ENCODE peak calls at places on chromosome 18, in six cellular contexts. A is cardiac fibroblast, G is OCI-LY7, S is DND-41, C is left ventricle myocardium inferior, Y is AG09309. B is an unnamed sample.

GRCh38 chr18:48541026-48541746 is 2.4 kb downstream of the CTIF start:
- DNase-seq in A (peak; percentile 77), G (no peak), S (no peak), C (peak; percentile 83), Y (peak; percentile 42), B (peak; percentile 27)

GRCh38 chr18:53442415-53442783 is 782.1 kb downstream of the MBD2 start:
- DNase-seq in A (no peak), G (no peak), S (no peak), C (no peak), Y (no peak), B (no peak)

GRCh38 chr18:69588301-69588700 is 187.6 kb downstream of the DOK6 start:
- DNase-seq in A (no peak), G (no peak), S (no peak), C (no peak), Y (no peak), B (no peak)

GRCh38 chr18:60411715-60412114 is 39.1 kb upstream of the MC4R start:
- DNase-seq in A (no peak), G (peak; percentile 4), S (no peak), C (no peak), Y (no peak), B (no peak)

GRCh38 chr18:47605093-47605492 is 325.4 kb downstream of the SMAD2 start:
- DNase-seq in A (no peak), G (no peak), S (no peak), C (no peak), Y (no peak), B (no peak)

GRCh38 chr18:518081-518480 is 17.6 kb upstream of the COLEC12 start:
- DNase-seq in A (peak; percentile 33), G (no peak), S (no peak), C (no peak), Y (no peak), B (no peak)

GRCh38 chr18:50091495-50092249 is 103.3 kb downstream of the MYO5B start:
- DNase-seq in A (no peak), G (no peak), S (no peak), C (no peak), Y (no peak), B (no peak)

GRCh38 chr18:54392621-54393023 is 34.9 kb downstream of the C18orf54 start:
- DNase-seq in A (peak; percentile 81), G (peak; percentile 69), S (no peak), C (no peak), Y (peak; percentile 32), B (peak; percentile 56)

GRCh38 chr18:26458526-26459232 is 89.7 kb downstream of the KCTD1 start:
- DNase-seq in A (peak; percentile 71), G (no peak), S (no peak), C (no peak), Y (peak; percentile 57), B (no peak)

GRCh38 chr18:76822510-76823165 is at the start of gene ZNF236:
- DNase-seq in A (peak; percentile 77), G (peak; percentile 74), S (peak; percentile 76), C (peak; percentile 79), Y (peak; percentile 41), B (peak; percentile 36)

GRCh38 chr18:55179460-55180195 is 220.4 kb upstream of the CCDC68 start:
- DNase-seq in A (peak; percentile 63), G (no peak), S (no peak), C (no peak), Y (peak; percentile 5), B (peak; percentile 23)

GRCh38 chr18:1505856-1506255 is 601.2 kb downstream of the ADCYAP1 start:
- DNase-seq in A (no peak), G (no peak), S (no peak), C (no peak), Y (no peak), B (no peak)

GRCh38 chr18:35572644-35573043 is 8.9 kb upstream of the GALNT1 start:
- DNase-seq in A (peak; percentile 58), G (no peak), S (no peak), C (no peak), Y (no peak), B (no peak)

GRCh38 chr18:31942301-31942998 is 478 bp downstream of the TRAPPC8 start:
- DNase-seq in A (peak; percentile 54), G (peak; percentile 19), S (peak; percentile 38), C (no peak), Y (no peak), B (no peak)

GRCh38 chr18:23811176-23811575 is 121.9 kb downstream of the LAMA3 start:
- DNase-seq in A (no peak), G (no peak), S (no peak), C (no peak), Y (no peak), B (no peak)
- H3K4me3 ChIP-seq in A (no peak overlapping the region), G (no peak overlapping the region), S (no peak overlapping the region), C (no peak overlapping the region), Y (no peak overlapping the region), B (no peak overlapping the region)

GRCh38 chr18:45837283-45838070 is 12.0 kb downstream of the SIGLEC15 start:
- DNase-seq in A (peak; percentile 62), G (no peak), S (no peak), C (peak; percentile 50), Y (no peak), B (no peak)
- TF ChIP-seq CTCF in A (no peak), G (no peak), S (no peak), C (peak; percentile 50), Y (peak; percentile 14), B (peak; percentile 31)

GRCh38 chr18:22711381-22711717 is 221.8 kb upstream of the RBBP8 start:
- DNase-seq in A (peak; percentile 63), G (no peak), S (no peak), C (no peak), Y (no peak), B (no peak)
- H3K4me3 ChIP-seq in A (peak overlapping the region; percentile 50), G (no peak overlapping the region), S (no peak overlapping the region), C (peak overlapping the region; percentile 61), Y (peak overlapping the region; percentile 39), B (peak overlapping the region; percentile 45)

GRCh38 chr18:67463829-67464228 is 52.7 kb downstream of the DSEL start:
- DNase-seq in A (peak; percentile 15), G (no peak), S (no peak), C (no peak), Y (no peak), B (no peak)
- TF ChIP-seq CTCF in A (peak; percentile 11), G (no peak), S (peak; percentile 10), C (no peak), Y (no peak), B (peak; percentile 38)

DNA sequence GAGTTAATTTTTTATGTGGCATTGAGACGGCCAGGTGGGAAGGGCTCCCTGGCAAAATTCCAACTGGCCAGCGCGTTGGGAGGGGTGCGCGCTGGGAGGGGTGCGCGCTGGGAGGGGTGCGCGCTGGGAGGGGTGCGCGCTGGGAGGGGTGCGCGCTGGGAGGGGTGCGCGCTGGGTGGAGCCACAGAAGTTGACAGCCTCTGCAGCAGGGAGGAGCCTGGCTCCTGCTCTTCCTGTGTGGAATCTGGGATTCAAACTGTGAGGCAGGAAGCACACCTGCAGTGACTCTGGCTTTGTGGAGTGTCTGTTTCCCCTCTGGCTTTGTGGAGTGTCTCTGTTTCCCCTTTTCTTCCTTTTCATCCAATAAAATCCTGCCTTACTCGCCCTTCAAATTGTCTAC is 147.9 kb upstream of the CBLN2 start:
- DNase-seq in A (no peak), G (no peak), S (no peak), C (no peak), Y (no peak), B (no peak)
- H3K4me3 ChIP-seq in A (no peak overlapping the region), G (no peak overlapping the region), S (no peak overlapping the region), C (peak overlapping the region; percentile 17), Y (no peak overlapping the region), B (peak overlapping the region; percentile 13)

GRCh38 chr18:23701544-23702064 is 12.4 kb downstream of the LAMA3 start:
- DNase-seq in A (no peak), G (no peak), S (no peak), C (no peak), Y (no peak), B (no peak)

GRCh38 chr18:23704806-23705205 is 15.6 kb downstream of the LAMA3 start:
- DNase-seq in A (no peak), G (no peak), S (no peak), C (no peak), Y (no peak), B (no peak)

GRCh38 chr18:23702606-23703005 is 13.4 kb downstream of the LAMA3 start:
- DNase-seq in A (no peak), G (no peak), S (no peak), C (no peak), Y (no peak), B (no peak)

GRCh38 chr18:23703987-23704384 is 14.7 kb downstream of the LAMA3 start:
- DNase-seq in A (no peak), G (no peak), S (no peak), C (no peak), Y (no peak), B (no peak)

GRCh38 chr18:23703057-23703986 is 14.1 kb downstream of the LAMA3 start:
- DNase-seq in A (peak; percentile 85), G (peak; percentile 26), S (no peak), C (no peak), Y (no peak), B (no peak)
- TF ChIP-seq CTCF in A (peak; percentile 62), G (peak; percentile 65), S (peak; percentile 46), C (peak; percentile 70), Y (peak; percentile 64), B (peak; percentile 47)

GRCh38 chr18:28113271-28114023 is 63.5 kb downstream of the CDH2 start:
- DNase-seq in A (peak; percentile 44), G (no peak), S (no peak), C (no peak), Y (no peak), B (no peak)

GRCh38 chr18:28109781-28110460 is 67.0 kb downstream of the CDH2 start:
- DNase-seq in A (peak; percentile 27), G (no peak), S (no peak), C (no peak), Y (no peak), B (no peak)

GRCh38 chr18:28110924-28111323 is 66.0 kb downstream of the CDH2 start:
- DNase-seq in A (no peak), G (no peak), S (no peak), C (no peak), Y (no peak), B (no peak)

GRCh38 chr18:28114472-28114871 is 62.5 kb downstream of the CDH2 start:
- DNase-seq in A (peak; percentile 89), G (no peak), S (no peak), C (no peak), Y (no peak), B (no peak)

GRCh38 chr18:28112056-28112470 is 64.9 kb downstream of the CDH2 start:
- DNase-seq in A (peak; percentile 75), G (no peak), S (no peak), C (no peak), Y (peak; percentile 53), B (no peak)
- H3K4me3 ChIP-seq in A (no peak overlapping the region), G (no peak overlapping the region), S (no peak overlapping the region), C (peak overlapping the region; percentile 36), Y (no peak overlapping the region), B (no peak overlapping the region)